ENCODE peak calls at places on chromosomes 4 and X, in ten cellular contexts. Y, X, Z, E, D, T, M, R, L and J are unnamed samples.

GRCh38 chr4:165288639-165289428 is 38.6 kb upstream of the MSMO1 start:
- DNase-seq in Y (no peak), X (no peak), Z (no peak), E (no peak), D (no peak), T (no peak), M (no peak), R (no peak), L (no peak), J (no peak)

GRCh38 chr4:33831667-33832066 is 2412.6 kb downstream of the ARAP2 start:
- DNase-seq in Y (no peak), X (no peak), Z (no peak), E (no peak), D (no peak), T (no peak), M (no peak), R (no peak), L (no peak), J (no peak)

GRCh38 chr4:55534306-55534705 is 12.4 kb downstream of the CLOCK start:
- DNase-seq in Y (no peak), X (no peak), Z (no peak), E (no peak), D (no peak), T (no peak), M (no peak), R (no peak), L (no peak), J (no peak)

GRCh38 chr4:109816082-109816442 is 500 bp downstream of the GAR1 start:
- DNase-seq in Y (no peak), X (no peak), Z (no peak), E (peak), D (peak), T (peak), M (peak), R (peak), L (peak), J (no peak)

GRCh38 chrX:47556045-47556623 is 4.9 kb upstream of the ARAF start:
- DNase-seq in Y (peak), X (peak), Z (peak), E (peak), D (peak), T (peak), M (peak), R (peak), L (peak), J (peak)

GRCh38 chr4:5398056-5398455 is 310.3 kb downstream of the EVC2 start:
- DNase-seq in Y (no peak), X (no peak), Z (no peak), E (no peak), D (no peak), T (no peak), M (no peak), R (no peak), L (no peak), J (no peak)

GRCh38 chr4:42284030-42284429 is 113.3 kb upstream of the SHISA3 start:
- DNase-seq in Y (no peak), X (no peak), Z (no peak), E (no peak), D (no peak), T (no peak), M (no peak), R (no peak), L (no peak), J (no peak)

GRCh38 chrX:149825424-149825823 is 43.7 kb downstream of the MAGEA9 start:
- DNase-seq in Y (peak), X (peak), Z (no peak), E (no peak), D (no peak), T (no peak), M (peak), R (peak), L (no peak), J (peak)

GRCh38 chr4:12145106-12145505 is 716.4 kb upstream of the HS3ST1 start:
- DNase-seq in Y (no peak), X (no peak), Z (no peak), E (no peak), D (no peak), T (no peak), M (no peak), R (no peak), L (no peak), J (no peak)

DNA sequence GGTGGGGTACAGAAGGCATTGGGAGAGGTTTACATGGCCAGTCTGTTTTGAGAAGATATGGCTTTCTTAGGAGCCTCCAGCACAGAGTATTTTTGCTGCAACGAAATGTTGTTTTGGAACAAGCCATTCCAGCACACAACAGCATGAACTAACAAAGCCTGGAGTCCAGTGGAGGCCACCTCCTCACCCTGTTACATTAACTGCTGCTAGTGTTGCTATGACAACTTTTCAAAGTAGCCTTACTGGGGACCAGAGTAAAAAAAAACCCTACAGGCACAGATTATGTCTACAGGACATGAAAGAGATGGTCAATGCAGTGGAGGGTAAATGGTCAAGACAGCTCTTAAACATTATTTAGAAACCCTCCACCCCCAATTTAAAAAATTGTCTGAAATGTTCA is 274.2 kb upstream of the NOCT start:
- DNase-seq in Y (no peak), X (no peak), Z (no peak), E (no peak), D (no peak), T (no peak), M (no peak), R (no peak), L (no peak), J (no peak)
- TF ChIP-seq CTCF in Y (no peak), X (no peak), Z (no peak), E (no peak), D (no peak), T (no peak), M (no peak), R (no peak), L (no peak), J (no peak)

GRCh38 chrX:22135994-22136684 is 104.0 kb downstream of the PHEX start:
- DNase-seq in Y (no peak), X (no peak), Z (peak), E (peak), D (peak), T (no peak), M (no peak), R (peak), L (no peak), J (peak)
- TF ChIP-seq CTCF in Y (peak), X (peak), Z (no peak), E (peak), D (peak), T (no peak), M (peak), R (peak), L (peak), J (peak)

DNA sequence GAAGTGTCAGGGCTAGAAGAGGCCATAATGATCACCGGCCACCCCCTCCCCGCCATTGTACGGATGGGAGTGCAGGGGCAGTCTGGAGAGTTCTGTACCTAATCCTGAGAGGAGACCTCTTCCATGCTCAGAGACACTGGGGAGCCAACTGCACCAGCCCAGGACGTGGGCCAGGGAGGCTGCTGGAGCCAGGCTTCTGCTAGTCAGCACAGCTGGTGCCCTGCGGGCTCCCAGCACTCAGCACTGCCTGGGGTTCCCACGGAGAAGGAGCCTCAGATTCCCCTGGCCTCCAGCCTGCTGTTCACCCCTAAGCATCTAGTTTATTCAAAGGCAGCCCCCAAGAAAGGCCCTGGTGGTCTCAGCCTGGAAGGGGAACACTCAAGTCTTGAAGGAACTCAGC is 28.8 kb downstream of the ABLIM2 start:
- DNase-seq in Y (no peak), X (no peak), Z (no peak), E (no peak), D (no peak), T (no peak), M (no peak), R (no peak), L (no peak), J (no peak)
- TF ChIP-seq CTCF in Y (no peak), X (no peak), Z (no peak), E (no peak), D (no peak), T (no peak), M (no peak), R (no peak), L (no peak), J (no peak)

GRCh38 chrX:119539872-119540271 is 25.3 kb downstream of the STEEP1 start:
- DNase-seq in Y (no peak), X (peak), Z (no peak), E (no peak), D (no peak), T (no peak), M (no peak), R (no peak), L (no peak), J (no peak)
- TF ChIP-seq CTCF in Y (no peak), X (peak), Z (no peak), E (no peak), D (no peak), T (no peak), M (no peak), R (no peak), L (no peak), J (no peak)

GRCh38 chr4:136329042-136329662 is 1203.1 kb downstream of the PCDH18 start:
- DNase-seq in Y (no peak), X (peak), Z (no peak), E (no peak), D (no peak), T (no peak), M (no peak), R (no peak), L (no peak), J (no peak)
- TF ChIP-seq CTCF in Y (no peak), X (peak), Z (no peak), E (no peak), D (no peak), T (no peak), M (no peak), R (peak), L (no peak), J (no peak)

GRCh38 chr4:48905363-48906015 is 1.1 kb downstream of the OCIAD2 start:
- DNase-seq in Y (no peak), X (no peak), Z (no peak), E (no peak), D (no peak), T (peak), M (peak), R (no peak), L (peak), J (peak)

GRCh38 chr4:48907706-48908477 is 1.3 kb upstream of the OCIAD2 start:
- DNase-seq in Y (no peak), X (no peak), Z (no peak), E (no peak), D (no peak), T (no peak), M (no peak), R (no peak), L (no peak), J (no peak)

GRCh38 chr4:48904541-48905142 is 1.9 kb downstream of the OCIAD2 start:
- DNase-seq in Y (no peak), X (no peak), Z (no peak), E (no peak), D (no peak), T (no peak), M (no peak), R (no peak), L (no peak), J (no peak)

GRCh38 chr4:48908687-48909086 is 2.1 kb upstream of the OCIAD2 start:
- DNase-seq in Y (no peak), X (no peak), Z (no peak), E (no peak), D (no peak), T (no peak), M (no peak), R (no peak), L (no peak), J (no peak)

GRCh38 chr4:48906283-48907173 is at the start of gene OCIAD2:
- DNase-seq in Y (peak), X (peak), Z (peak), E (peak), D (peak), T (peak), M (peak), R (peak), L (peak), J (peak)
- TF ChIP-seq CTCF in Y (peak), X (peak), Z (no peak), E (peak), D (peak), T (no peak), M (no peak), R (no peak), L (peak), J (no peak)

GRCh38 chr4:145260091-145260490 is 79.7 kb upstream of the OTUD4 start:
- DNase-seq in Y (no peak), X (peak), Z (no peak), E (no peak), D (no peak), T (no peak), M (no peak), R (no peak), L (no peak), J (no peak)
- TF ChIP-seq CTCF in Y (no peak), X (no peak), Z (no peak), E (no peak), D (no peak), T (no peak), M (no peak), R (no peak), L (no peak), J (no peak)

DNA sequence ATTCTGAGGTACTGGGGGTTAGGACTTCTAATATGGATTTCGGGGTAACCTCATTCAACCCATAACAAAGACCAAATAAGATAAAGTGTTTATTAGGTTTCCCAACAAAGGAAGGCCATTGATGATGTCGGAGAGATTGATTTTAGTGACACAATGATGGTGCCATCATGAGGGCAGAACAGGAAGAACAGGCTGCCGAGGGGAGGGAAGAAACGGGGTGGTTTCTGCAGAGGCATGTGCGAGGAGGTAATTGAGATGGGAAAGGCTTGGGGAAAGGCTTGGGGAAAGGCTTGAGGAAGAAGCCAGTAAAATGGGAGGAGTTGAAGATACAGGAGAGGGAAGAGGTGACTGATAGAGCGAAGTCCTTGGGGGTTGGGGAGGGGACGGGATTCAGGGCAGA is 6.2 kb downstream of the HPSE start:
- DNase-seq in Y (no peak), X (peak), Z (no peak), E (no peak), D (no peak), T (no peak), M (no peak), R (no peak), L (no peak), J (no peak)
- TF ChIP-seq CTCF in Y (no peak), X (peak), Z (no peak), E (no peak), D (no peak), T (no peak), M (no peak), R (no peak), L (no peak), J (no peak)